ENCODE peak calls at places on chromosomes 5 and 9, in eight cellular contexts. O is mammary epithelial cell, Z is ovary, T is heart left ventricle, M is tibial artery, H is PC-9, I is gastrocnemius medialis, V is lower lobe of right lung. B is an unnamed sample.

GRCh38 chr9:23555849-23556248 is 270.2 kb downstream of the ELAVL2 start:
- DNase-seq in H (no peak), I (no peak), T (no peak), O (no peak), Z (no peak), M (no peak), V (no peak), B (no peak)

GRCh38 chr5:141945511-141946024 is 12.4 kb downstream of the PCDH12 start:
- DNase-seq in V (no peak), I (peak; percentile 31), Z (no peak), O (no peak), H (no peak), T (peak; percentile 39), M (peak; percentile 50), B (no peak)

GRCh38 chr5:169503899-169504298 is 79.7 kb upstream of the SPDL1 start:
- DNase-seq in M (no peak), Z (no peak), H (no peak), I (no peak), O (no peak), V (no peak), T (no peak), B (no peak)

GRCh38 chr5:43294226-43294625 is 19.0 kb downstream of the HMGCS1 start:
- DNase-seq in H (peak; percentile 71), Z (no peak), V (no peak), T (no peak), M (no peak), I (no peak), O (no peak), B (peak; percentile 28)

GRCh38 chr5:162882629-162883028 is 554.8 kb upstream of the CCNG1 start:
- DNase-seq in O (no peak), I (no peak), V (no peak), H (no peak), M (no peak), T (no peak), Z (no peak), B (no peak)

GRCh38 chr5:37174928-37175327 is 74.2 kb downstream of the CPLANE1 start:
- DNase-seq in I (no peak), V (no peak), M (no peak), T (no peak), H (no peak), Z (no peak), O (no peak), B (no peak)

GRCh38 chr5:135386886-135387628 is 12.0 kb downstream of the MACROH2A1 start:
- DNase-seq in O (peak; percentile 91), Z (no peak), M (no peak), V (peak; percentile 61), H (peak; percentile 87), T (no peak), I (peak; percentile 71), B (peak; percentile 57)

GRCh38 chr5:101346906-101347305 is 443.8 kb upstream of the ST8SIA4 start:
- DNase-seq in M (no peak), I (no peak), O (no peak), V (no peak), T (no peak), Z (no peak), H (no peak), B (no peak)

GRCh38 chr5:55421074-55421529 is 113.3 kb downstream of the MTREX start:
- DNase-seq in O (peak; percentile 64), I (no peak), M (no peak), H (no peak), V (no peak), T (no peak), Z (no peak), B (no peak)

GRCh38 chr5:78586251-78586650 is 62.3 kb downstream of the LHFPL2 start:
- DNase-seq in Z (no peak), T (no peak), H (peak; percentile 86), V (no peak), M (no peak), O (peak; percentile 99), I (peak; percentile 40), B (peak; percentile 97)

GRCh38 chr9:113690055-113690740 is 185.9 kb upstream of the ZNF618 start:
- DNase-seq in V (no peak), M (no peak), T (no peak), Z (no peak), I (no peak), H (no peak), O (no peak), B (no peak)

DNA sequence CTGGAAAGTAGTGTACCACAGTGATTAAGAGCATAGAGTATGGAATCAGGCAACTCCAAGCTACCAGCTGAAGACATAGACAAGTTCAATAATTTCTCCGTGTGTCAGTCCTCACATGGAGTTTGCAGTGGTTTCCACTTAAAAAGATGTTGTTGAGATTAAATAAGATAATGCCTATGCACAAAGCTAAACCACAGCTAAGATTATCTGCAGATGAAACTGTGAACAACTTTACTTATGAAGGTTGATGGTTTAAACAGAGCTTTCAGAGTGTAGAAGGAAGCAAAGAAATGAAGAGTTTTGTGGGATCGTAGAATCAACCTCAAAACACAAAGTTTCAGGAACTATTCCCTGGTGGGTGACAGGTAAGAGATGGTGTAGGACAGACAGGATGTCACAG is 223.5 kb upstream of the IL12B start:
- DNase-seq in I (no peak), M (no peak), T (no peak), O (no peak), V (no peak), Z (no peak), H (no peak), B (no peak)
- H3K4me3 ChIP-seq in I (no peak overlapping the region), M (no peak overlapping the region), T (no peak overlapping the region), O (no peak overlapping the region), V (no peak overlapping the region), Z (no peak overlapping the region), H (no peak overlapping the region), B (no peak overlapping the region)

GRCh38 chr5:5456858-5457257 is 34.4 kb downstream of the ICE1 start:
- DNase-seq in O (peak; percentile 29), T (no peak), I (no peak), H (no peak), M (no peak), Z (no peak), V (no peak), B (no peak)

GRCh38 chr5:5464036-5464715 is 41.7 kb downstream of the ICE1 start:
- DNase-seq in O (no peak), H (no peak), T (no peak), V (no peak), Z (no peak), M (no peak), I (no peak), B (no peak)

GRCh38 chr5:5466227-5466626 is 43.8 kb downstream of the ICE1 start:
- DNase-seq in I (no peak), Z (no peak), T (no peak), O (no peak), M (no peak), V (no peak), H (no peak), B (no peak)

GRCh38 chr5:5461012-5461411 is 38.5 kb downstream of the ICE1 start:
- DNase-seq in Z (no peak), O (no peak), M (no peak), I (no peak), V (no peak), H (no peak), T (no peak), B (no peak)
- H3K36me3 ChIP-seq in Z (no peaks in the 10 kb centered on the region), O (peaks cover 34% of the 10 kb centered on the region), M (peaks cover 88% of the 10 kb centered on the region), I (peaks cover 8% of the 10 kb centered on the region), V (peaks cover 97% of the 10 kb centered on the region), H (peaks cover 43% of the 10 kb centered on the region), T (peaks cover 100% of the 10 kb centered on the region), B (peaks cover 18% of the 10 kb centered on the region)

GRCh38 chr9:93237535-93237934 is 53.6 kb downstream of the WNK2 start:
- DNase-seq in V (no peak), I (no peak), H (no peak), T (no peak), M (no peak), Z (no peak), O (no peak), B (no peak)
- TF ChIP-seq CTCF in V (no peak), I (no peak), H (no peak), T (no peak), M (no peak), Z (no peak), O (no peak), B (no peak)

GRCh38 chr5:68528877-68529276 is 313.3 kb downstream of the PIK3R1 start:
- DNase-seq in T (no peak), I (no peak), H (no peak), Z (no peak), O (no peak), V (no peak), M (no peak), B (no peak)
- H3K4me3 ChIP-seq in T (no peak overlapping the region), I (no peak overlapping the region), H (no peak overlapping the region), Z (no peak overlapping the region), O (no peak overlapping the region), V (no peak overlapping the region), M (no peak overlapping the region), B (no peak overlapping the region)

GRCh38 chr9:131589124-131589711 is 43.9 kb downstream of the PRRT1B start:
- DNase-seq in O (no peak), M (no peak), V (no peak), H (no peak), I (peak; percentile 55), Z (no peak), T (no peak), B (no peak)

GRCh38 chr9:131587906-131588305 is 42.6 kb downstream of the PRRT1B start:
- DNase-seq in I (no peak), M (no peak), O (no peak), H (no peak), Z (no peak), T (no peak), V (no peak), B (no peak)

GRCh38 chr9:131588396-131588795 is 43.1 kb downstream of the PRRT1B start:
- DNase-seq in H (no peak), I (no peak), Z (no peak), T (no peak), V (no peak), M (no peak), O (no peak), B (no peak)

GRCh38 chr9:131585375-131585774 is 40.1 kb downstream of the PRRT1B start:
- DNase-seq in O (no peak), V (no peak), I (no peak), H (no peak), M (no peak), Z (no peak), T (no peak), B (no peak)

GRCh38 chr9:131587331-131587730 is 42.0 kb downstream of the PRRT1B start:
- DNase-seq in T (no peak), I (no peak), H (no peak), Z (no peak), O (no peak), V (no peak), M (no peak), B (no peak)
- H3K36me3 ChIP-seq in T (peaks cover 84% of the 10 kb centered on the region), I (peaks cover 4% of the 10 kb centered on the region), H (no peaks in the 10 kb centered on the region), Z (no peaks in the 10 kb centered on the region), O (peaks cover 1% of the 10 kb centered on the region), V (peaks cover 87% of the 10 kb centered on the region), M (peaks cover 75% of the 10 kb centered on the region), B (peaks cover 29% of the 10 kb centered on the region)

B was measured in BJ.